ENCODE peak calls at places on chromosome 4, in eight cellular contexts. R is stomach, S is transverse colon, T is upper lobe of left lung, D is suprapubic skin, Q is SK-N-SH, A is K562, U is sigmoid colon. Z is an unnamed sample. For H3K4me1, the result is how much of the 10 kb centered on the place peaks cover.

GRCh38 chr4:48343531-48343930 is 2.2 kb downstream of the SLAIN2 start:
- DNase-seq in R (no peak), T (no peak), A (no peak), S (no peak), D (no peak), Q (no peak), U (no peak), Z (no peak)

GRCh38 chr4:78937837-78938236 is 1.4 kb downstream of the PAQR3 start:
- DNase-seq in Q (no peak), A (no peak), R (no peak), S (no peak), T (no peak), U (no peak), D (no peak), Z (no peak)

GRCh38 chr4:144646523-144647094 is 653 bp downstream of the HHIP start:
- DNase-seq in T (peak), Q (peak), U (no peak), D (no peak), R (no peak), S (no peak), A (no peak), Z (no peak)

GRCh38 chr4:86957214-86957613 is 22.4 kb downstream of the AFF1 start:
- DNase-seq in U (no peak), Q (no peak), D (no peak), S (no peak), R (no peak), T (no peak), A (no peak), Z (no peak)

GRCh38 chr4:30821891-30822612 is 101.9 kb downstream of the PCDH7 start:
- DNase-seq in T (no peak), A (no peak), U (no peak), Q (peak), D (no peak), S (no peak), R (no peak), Z (no peak)

GRCh38 chr4:113069212-113069892 is 19.9 kb downstream of the ANK2 start:
- DNase-seq in T (no peak), Q (no peak), D (no peak), A (no peak), R (no peak), U (no peak), S (no peak), Z (no peak)

GRCh38 chr4:2913168-2913567 is 50.0 kb downstream of the NOP14 start:
- DNase-seq in T (no peak), D (no peak), R (no peak), A (no peak), Q (no peak), U (no peak), S (no peak), Z (no peak)

GRCh38 chr4:74543983-74544382 is 99.0 kb downstream of the AREG start:
- DNase-seq in S (no peak), A (no peak), R (no peak), T (no peak), D (no peak), Q (no peak), U (no peak), Z (no peak)

GRCh38 chr4:175772170-175772685 is 39.8 kb downstream of the GPM6A start:
- DNase-seq in U (no peak), S (no peak), Q (no peak), A (no peak), R (no peak), D (no peak), T (no peak), Z (no peak)

GRCh38 chr4:52748432-52748831 is 2.8 kb downstream of the ERVMER34-1 start:
- DNase-seq in D (no peak), A (no peak), T (no peak), U (no peak), Q (no peak), S (peak), R (no peak), Z (no peak)

GRCh38 chr4:34271479-34272355 is 1972.6 kb downstream of the ARAP2 start:
- DNase-seq in A (no peak), U (no peak), R (no peak), Q (no peak), T (no peak), D (no peak), S (no peak), Z (no peak)

GRCh38 chr4:169582706-169583105 is 29.7 kb downstream of the NEK1 start:
- DNase-seq in U (no peak), Q (no peak), S (no peak), D (no peak), A (no peak), R (no peak), T (no peak), Z (no peak)

GRCh38 chr4:89298788-89299152 is 8.8 kb downstream of the GPRIN3 start:
- DNase-seq in T (no peak), D (no peak), R (no peak), Q (no peak), S (no peak), U (no peak), A (no peak), Z (no peak)

GRCh38 chr4:114599231-114600065 is 841 bp downstream of the UGT8 start:
- DNase-seq in T (peak), D (no peak), S (peak), U (no peak), Q (peak), R (peak), A (peak), Z (no peak)

GRCh38 chr4:71501992-71502391 is 163.2 kb downstream of the SLC4A4 start:
- DNase-seq in T (no peak), S (no peak), Q (no peak), A (no peak), R (no peak), U (no peak), D (peak), Z (no peak)

GRCh38 chr4:155758500-155759371 is at the start of gene GUCY1B1:
- DNase-seq in D (peak), A (peak), Q (peak), S (peak), T (peak), R (peak), U (peak), Z (peak)

GRCh38 chr4:3376266-3376665 is 65.5 kb upstream of the HGFAC start:
- DNase-seq in D (no peak), Q (no peak), A (no peak), U (peak), S (no peak), T (peak), R (no peak), Z (no peak)

GRCh38 chr4:26298198-26298950 is 22.4 kb upstream of the RBPJ start:
- DNase-seq in D (no peak), S (no peak), U (no peak), R (no peak), A (no peak), T (no peak), Q (no peak), Z (no peak)

GRCh38 chr4:19791422-19792113 is 460.1 kb upstream of the SLIT2 start:
- DNase-seq in D (no peak), R (no peak), Q (no peak), S (no peak), T (no peak), A (no peak), U (no peak), Z (no peak)

GRCh38 chr4:173448103-173448502 is 49.2 kb upstream of the SCRG1 start:
- DNase-seq in Q (peak), U (peak), S (peak), A (no peak), R (no peak), T (no peak), D (no peak), Z (no peak)

GRCh38 chr4:134708616-134709015 is 507.0 kb upstream of the PABPC4L start:
- DNase-seq in D (no peak), S (no peak), Q (no peak), R (no peak), T (no peak), A (no peak), U (no peak), Z (no peak)

DNA sequence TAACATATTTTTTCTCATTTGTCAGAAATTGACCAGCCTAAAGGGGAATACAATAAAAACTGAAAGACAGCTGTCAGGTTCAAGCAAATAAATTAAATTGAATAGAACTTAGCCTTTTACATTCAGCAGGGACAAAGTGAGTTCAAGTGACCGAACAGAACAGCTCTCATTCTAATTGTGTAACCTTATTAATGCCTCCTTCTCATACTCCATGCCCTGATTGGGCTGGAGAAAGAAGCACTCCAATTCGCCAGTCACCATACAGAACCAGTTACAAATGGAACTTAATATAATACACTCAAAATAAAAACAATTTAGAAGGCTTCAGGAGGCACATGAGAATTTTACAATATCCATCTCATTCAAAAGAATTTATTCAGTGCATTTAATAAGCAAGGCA is 8.0 kb downstream of the PPP3CA start:
- DNase-seq in U (no peak), R (no peak), A (no peak), Q (no peak), S (no peak), T (no peak), D (no peak), Z (no peak)
- H3K4me1 ChIP-seq in U (under half), R (half or more), A (under half), Q (under half), S (under half), T (under half), D (under half), Z (under half)

GRCh38 chr4:80216100-80216761 is 18.9 kb downstream of the PRDM8 start:
- DNase-seq in S (no peak), U (no peak), Q (no peak), R (no peak), A (no peak), T (no peak), D (no peak), Z (no peak)

GRCh38 chr4:80209302-80209701 is 12.0 kb downstream of the PRDM8 start:
- DNase-seq in T (no peak), D (no peak), S (no peak), A (no peak), R (no peak), U (no peak), Q (no peak), Z (no peak)

GRCh38 chr4:80210549-80210948 is 13.2 kb downstream of the PRDM8 start:
- DNase-seq in Q (no peak), D (no peak), R (no peak), U (no peak), T (no peak), S (no peak), A (no peak), Z (no peak)

GRCh38 chr4:80215449-80216052 is 18.2 kb downstream of the PRDM8 start:
- DNase-seq in T (no peak), S (no peak), U (no peak), A (peak), R (no peak), Q (no peak), D (no peak), Z (no peak)

GRCh38 chr4:80213117-80213815 is 16.0 kb downstream of the PRDM8 start:
- DNase-seq in U (no peak), D (no peak), Q (no peak), T (no peak), S (no peak), A (no peak), R (no peak), Z (no peak)
- TF ChIP-seq EP300 in U (no peak), D (no peak), Q (no peak), T (no peak), S (no peak), A (no peak), R (no peak), Z (no peak)

GRCh38 chr4:92455956-92456355 is 152.2 kb downstream of the GRID2 start:
- DNase-seq in S (no peak), A (no peak), U (no peak), D (no peak), T (no peak), R (no peak), Q (no peak), Z (no peak)

GRCh38 chr4:92450694-92451093 is 146.9 kb downstream of the GRID2 start:
- DNase-seq in A (no peak), R (no peak), S (no peak), U (no peak), T (no peak), D (no peak), Q (no peak), Z (no peak)

GRCh38 chr4:92451792-92452191 is 148.0 kb downstream of the GRID2 start:
- DNase-seq in S (no peak), T (no peak), A (no peak), Q (no peak), R (no peak), D (no peak), U (no peak), Z (no peak)

DNA sequence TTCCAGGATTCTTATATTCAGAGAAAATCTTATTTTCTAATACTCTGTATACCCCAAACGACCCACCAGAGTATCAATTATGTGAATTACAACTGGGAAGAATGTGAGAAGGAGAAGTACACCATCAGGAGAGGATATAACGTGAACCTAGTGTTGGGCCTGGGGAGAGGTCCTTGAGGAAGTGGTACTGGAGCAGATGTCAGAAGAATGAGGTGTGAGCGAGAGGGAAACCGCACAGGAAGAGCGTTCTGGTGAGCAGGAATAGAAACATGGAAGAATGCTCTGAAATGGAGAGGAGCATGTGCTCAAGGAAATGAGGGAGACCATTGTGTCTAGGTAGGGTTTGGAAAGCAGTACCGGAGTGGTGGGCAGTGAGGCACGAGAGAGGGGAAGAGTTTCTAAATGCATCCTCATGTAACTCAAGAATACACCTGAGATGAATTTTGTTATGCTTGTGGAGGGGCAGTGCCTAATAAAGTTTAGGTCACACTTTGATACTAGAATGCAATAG is 151.6 kb downstream of the GRID2 start:
- DNase-seq in D (no peak), U (no peak), R (no peak), Q (no peak), T (no peak), S (no peak), A (no peak), Z (no peak)
- TF ChIP-seq POLR2AphosphoS5 in D (no peak), U (no peak), R (no peak), Q (no peak), T (no peak), S (no peak), A (no peak), Z (no peak)

DNA sequence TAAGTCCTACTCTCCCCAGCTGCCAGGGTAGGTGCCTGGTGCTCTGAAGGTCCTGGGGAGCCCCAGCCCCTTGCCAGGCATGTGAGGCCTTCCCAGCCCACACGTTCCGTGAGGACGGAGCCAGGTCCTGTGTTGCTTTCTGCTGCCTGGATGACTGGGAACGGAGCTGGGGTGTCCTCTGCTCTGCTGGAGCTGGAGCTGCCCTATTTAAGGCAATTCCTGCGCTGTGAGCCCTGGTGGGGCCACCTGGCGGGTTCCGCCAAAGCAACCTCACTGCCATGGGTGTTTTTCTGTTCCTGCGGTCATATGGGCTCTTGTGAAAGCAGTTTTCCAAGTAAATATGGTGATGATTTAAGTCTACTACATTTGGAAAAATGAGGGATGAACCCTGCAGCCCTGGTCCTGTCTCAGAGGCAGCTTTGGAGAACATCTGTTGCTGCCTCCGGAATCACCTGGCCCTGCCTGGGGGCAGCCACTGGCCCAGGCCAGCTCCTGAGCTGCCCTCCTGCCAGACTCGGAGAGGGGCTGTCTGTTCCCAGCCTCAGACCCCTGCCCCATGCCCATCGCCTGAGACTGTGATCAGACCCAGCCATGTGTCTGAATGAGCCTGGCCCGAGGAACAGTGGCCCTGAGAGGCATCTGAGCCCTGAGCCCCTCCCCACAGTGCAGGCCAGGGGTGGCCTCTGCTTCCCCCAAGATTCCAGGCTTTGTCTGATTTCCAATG is 33.2 kb downstream of the FGFRL1 start:
- DNase-seq in Q (no peak), T (peak), S (no peak), U (peak), D (no peak), R (no peak), A (no peak), Z (no peak)
- H3K4me1 ChIP-seq in Q (under half), T (under half), S (under half), U (under half), D (half or more), R (half or more), A (half or more), Z (half or more)

GRCh38 chr4:184792950-184793555 is 32.7 kb downstream of the ACSL1 start:
- DNase-seq in T (no peak), Q (no peak), A (peak), R (no peak), U (no peak), S (no peak), D (no peak), Z (no peak)
- TF ChIP-seq EP300 in T (peak), Q (peak), A (peak), R (no peak), U (no peak), S (no peak), D (no peak), Z (no peak)

Z was measured in esophagus muscularis mucosa.